ENCODE peak calls at places on chromosomes 2 and 18, in seven cellular contexts. Y is EH; O is EL; U is CD4-positive, CD25-positive, alpha-beta regulatory T cell; X is activated T-helper 9 cell treated with anti-CD3 and anti-CD28 coated beads, Interleukin-2, amount 50 U/mL, for 16 hours; Z is stomach; D is Karpas-422. L is an unnamed sample.

GRCh38 chr18:55300469-55301195 is 287.4 kb downstream of the TCF4 start:
- DNase-seq in X (no peak), U (no peak), Z (no peak), O (peak), Y (peak), D (peak), L (no peak)

GRCh38 chr2:186575302-186575701 is 14.6 kb upstream of the ITGAV start:
- DNase-seq in U (no peak), D (no peak), O (peak), X (no peak), Z (no peak), Y (peak), L (no peak)

GRCh38 chr2:168997794-168998193 is 33.3 kb downstream of the ABCB11 start:
- DNase-seq in U (no peak), X (no peak), Z (no peak), Y (peak), O (peak), D (no peak), L (no peak)

GRCh38 chr2:154132827-154133226 is 261.1 kb downstream of the GALNT13 start:
- DNase-seq in D (no peak), Y (no peak), O (no peak), Z (no peak), U (no peak), X (no peak), L (no peak)

GRCh38 chr2:97961534-97961933 is 34.2 kb downstream of the TMEM131 start:
- DNase-seq in Z (no peak), Y (no peak), X (no peak), U (no peak), O (no peak), D (no peak), L (no peak)

GRCh38 chr2:71700041-71700879 is 246.9 kb downstream of the DYSF start:
- DNase-seq in O (no peak), Z (no peak), X (no peak), Y (no peak), U (no peak), D (no peak), L (no peak)

GRCh38 chr2:10042301-10043161 is 819 bp upstream of the KLF11 start:
- DNase-seq in U (no peak), D (no peak), O (peak), X (peak), Z (peak), Y (peak), L (no peak)

GRCh38 chr2:208352644-208353567 is 53.7 kb upstream of the PTH2R start:
- DNase-seq in Y (no peak), U (no peak), O (no peak), D (no peak), Z (no peak), X (no peak), L (no peak)

GRCh38 chr2:104872866-104873688 is 19.2 kb downstream of the POU3F3 start:
- DNase-seq in O (peak), X (no peak), Z (peak), D (peak), Y (peak), U (peak), L (no peak)

GRCh38 chr18:3816601-3817363 is 366.8 kb downstream of the TGIF1 start:
- DNase-seq in Y (peak), D (no peak), Z (no peak), U (no peak), O (peak), X (no peak), L (no peak)

GRCh38 chr2:27288610-27289009 is 6.4 kb downstream of the TRIM54 start:
- DNase-seq in X (no peak), O (no peak), U (no peak), D (no peak), Z (no peak), Y (no peak), L (no peak)

GRCh38 chr2:220579452-220579851 is 952.0 kb downstream of the SLC4A3 start:
- DNase-seq in Y (no peak), Z (no peak), D (no peak), O (no peak), U (no peak), X (no peak), L (no peak)

GRCh38 chr2:232362174-232362913 is 16.2 kb upstream of the ALPP start:
- DNase-seq in O (no peak), U (no peak), X (no peak), Y (no peak), Z (no peak), D (no peak), L (no peak)

GRCh38 chr2:133371286-133371685 is 197.0 kb downstream of the NCKAP5 start:
- DNase-seq in U (no peak), O (no peak), Y (no peak), Z (no peak), D (no peak), X (no peak), L (no peak)

GRCh38 chr2:234478121-234478858 is 18.6 kb downstream of the ARL4C start:
- DNase-seq in O (no peak), U (peak), Y (no peak), Z (no peak), D (no peak), X (no peak), L (peak)

GRCh38 chr2:216350214-216350789 is 22.0 kb downstream of the MARCHF4 start:
- DNase-seq in X (no peak), Z (no peak), D (no peak), U (peak), Y (peak), O (peak), L (peak)

GRCh38 chr2:127149384-127149783 is 42.4 kb upstream of the BIN1 start:
- DNase-seq in Z (no peak), D (no peak), X (no peak), Y (peak), O (peak), U (no peak), L (no peak)

GRCh38 chr2:191710411-191710900 is 32.5 kb downstream of the NABP1 start:
- DNase-seq in Z (no peak), O (peak), Y (peak), U (no peak), X (no peak), D (no peak), L (no peak)

GRCh38 chr2:159671047-159671446 is 41.3 kb upstream of the MARCHF7 start:
- DNase-seq in O (no peak), U (no peak), Y (no peak), Z (no peak), D (no peak), X (no peak), L (no peak)

GRCh38 chr2:199136241-199136640 is 321.5 kb downstream of the SATB2 start:
- DNase-seq in D (no peak), Y (no peak), Z (no peak), U (no peak), X (no peak), O (no peak), L (no peak)

GRCh38 chr2:60119778-60120177 is 433.7 kb downstream of the BCL11A start:
- DNase-seq in X (no peak), Z (no peak), O (no peak), D (peak), U (no peak), Y (no peak), L (no peak)

GRCh38 chr2:122238006-122238559 is 482.6 kb downstream of the TSN start:
- DNase-seq in D (no peak), O (no peak), U (no peak), Z (no peak), X (no peak), Y (no peak), L (no peak)

GRCh38 chr2:11368059-11368572 is 23.7 kb upstream of the ROCK2 start:
- DNase-seq in X (no peak), Z (no peak), U (no peak), D (peak), O (no peak), Y (peak), L (no peak)

GRCh38 chr18:58670561-58671121 is 624 bp upstream of the MALT1 start:
- DNase-seq in U (no peak), Y (no peak), O (no peak), Z (no peak), X (no peak), D (no peak), L (no peak)

GRCh38 chr18:79600596-79600995 is 79.0 kb upstream of the CTDP1 start:
- DNase-seq in X (no peak), U (no peak), O (no peak), D (no peak), Y (no peak), Z (no peak), L (no peak)

GRCh38 chr18:62812242-62812641 is 96.9 kb downstream of the PHLPP1 start:
- DNase-seq in Y (no peak), D (no peak), O (no peak), Z (no peak), U (no peak), X (no peak), L (no peak)

GRCh38 chr18:46281185-46282176 is 177.3 kb downstream of the HAUS1 start:
- DNase-seq in Z (peak), O (peak), Y (peak), X (peak), D (peak), U (peak), L (peak)

GRCh38 chr2:20224191-20224715 is 677 bp downstream of the SDC1 start:
- DNase-seq in O (no peak), X (no peak), U (no peak), D (peak), Y (no peak), Z (no peak), L (no peak)

GRCh38 chr2:151305129-151305691 is 15.7 kb upstream of the NMI start:
- DNase-seq in U (no peak), X (no peak), D (no peak), O (no peak), Z (no peak), Y (no peak), L (no peak)

GRCh38 chr18:35030234-35030989 is 10.8 kb upstream of the MAPRE2 start:
- DNase-seq in X (no peak), Y (no peak), Z (no peak), D (peak), O (no peak), U (peak), L (no peak)

GRCh38 chr2:19035238-19035637 is 323.2 kb downstream of the OSR1 start:
- DNase-seq in X (no peak), O (peak), Y (peak), D (no peak), Z (no peak), U (no peak), L (no peak)

GRCh38 chr2:102027036-102027702 is 35.4 kb downstream of the IL1R2 start:
- DNase-seq in Z (no peak), U (no peak), O (peak), D (no peak), X (no peak), Y (peak), L (no peak)

GRCh38 chr2:10079192-10079930 is 850 bp downstream of the CYS1 start:
- DNase-seq in D (peak), X (no peak), U (peak), Z (no peak), Y (peak), O (peak), L (no peak)